ENCODE peak calls at places on chromosomes 6 and 20, in five cellular contexts. C is Jurkat, Clone E6-1; J is thoracic aorta; Q is mucosa of descending colon; A is choroid plexus epithelial cell. B is an unnamed sample.

GRCh38 chr20:45445805-45446562 is 23.6 kb upstream of the WFDC2 start:
- DNase-seq in C (no peak), J (no peak), Q (peak), A (peak), B (peak)

GRCh38 chr6:15336905-15337583 is 91.2 kb downstream of the JARID2 start:
- DNase-seq in C (no peak), J (no peak), Q (no peak), A (no peak), B (no peak)

GRCh38 chr6:163986313-163986712 is 571.8 kb downstream of the QKI start:
- DNase-seq in C (no peak), J (no peak), Q (no peak), A (peak), B (no peak)

GRCh38 chr20:19835533-19836222 is 77.6 kb downstream of the RIN2 start:
- DNase-seq in C (no peak), J (no peak), Q (no peak), A (no peak), B (no peak)

GRCh38 chr6:125302840-125303511 is 1.2 kb upstream of the HDDC2 start:
- DNase-seq in C (peak), J (no peak), Q (no peak), A (peak), B (no peak)

GRCh38 chr6:15351631-15352030 is 105.8 kb downstream of the JARID2 start:
- DNase-seq in C (no peak), J (peak), Q (no peak), A (peak), B (no peak)

GRCh38 chr6:96153775-96154174 is 138.0 kb downstream of the FUT9 start:
- DNase-seq in C (no peak), J (no peak), Q (no peak), A (no peak), B (no peak)

GRCh38 chr6:92559611-92560010 is 859.7 kb downstream of the EPHA7 start:
- DNase-seq in C (no peak), J (no peak), Q (no peak), A (no peak), B (no peak)

GRCh38 chr20:48679011-48679410 is 148.8 kb downstream of the PREX1 start:
- DNase-seq in C (no peak), J (no peak), Q (no peak), A (no peak), B (no peak)

DNA sequence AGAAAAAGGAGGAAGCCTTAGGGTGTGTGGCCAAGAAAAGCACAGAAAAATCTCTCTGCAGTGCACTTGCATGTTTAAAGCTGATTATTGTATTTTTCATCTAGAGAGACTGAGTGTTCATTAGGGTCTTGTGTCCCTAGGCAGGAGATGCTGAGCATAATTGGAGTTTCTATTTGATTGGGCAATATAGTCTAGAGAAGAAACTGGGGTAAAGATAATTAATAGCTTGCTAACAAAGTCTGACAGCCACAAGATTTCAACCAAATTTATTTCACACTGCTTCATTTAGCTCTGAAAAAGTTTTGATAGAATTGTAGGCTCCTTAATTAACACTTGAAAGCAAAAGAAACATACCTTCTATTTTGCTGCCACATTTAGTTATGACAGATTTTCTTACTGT is 2.3 kb downstream of the FLRT3 start:
- DNase-seq in C (no peak), J (no peak), Q (no peak), A (no peak), B (no peak)
- H3K4me3 ChIP-seq in C (no peak), J (no peak), Q (no peak), A (peak), B (no peak)

DNA sequence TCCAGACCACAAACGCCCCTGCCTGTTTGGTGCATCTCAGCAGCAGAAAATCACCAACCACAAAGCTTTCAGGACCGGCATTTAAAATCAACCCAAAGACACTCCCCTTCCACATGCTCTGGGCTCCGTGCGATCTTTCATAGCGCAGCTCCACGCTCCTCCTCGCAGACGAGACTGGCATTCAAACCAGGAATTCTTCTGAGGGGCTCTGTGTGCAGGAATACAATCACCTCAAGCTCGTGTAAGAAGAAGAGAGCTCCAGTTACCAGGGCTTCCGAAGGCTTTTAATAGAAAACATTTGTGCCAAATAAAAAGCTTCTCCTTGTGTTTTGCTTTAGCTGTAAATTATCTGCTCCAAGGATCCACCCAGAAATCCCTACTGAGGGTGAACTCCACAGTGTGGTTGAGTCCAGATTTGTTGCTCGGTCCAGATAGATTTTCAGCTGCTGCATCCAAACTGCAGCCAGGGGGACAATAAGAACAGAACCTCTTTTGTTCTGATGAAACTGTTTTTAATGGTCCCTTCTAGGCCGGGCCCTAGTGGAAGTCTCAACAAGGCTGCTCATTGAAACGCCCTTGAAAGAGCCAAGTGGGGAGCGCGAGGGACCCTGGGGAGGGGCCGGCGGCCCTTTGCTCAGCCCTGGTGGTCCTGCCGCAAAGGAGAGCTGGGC is 16.4 kb upstream of the BMP7 start:
- DNase-seq in C (no peak), J (no peak), Q (no peak), A (no peak), B (no peak)
- H3K4me3 ChIP-seq in C (no peak), J (no peak), Q (no peak), A (no peak), B (no peak)

GRCh38 chr20:38085031-38085430 is 51.5 kb downstream of the RPRD1B start:
- DNase-seq in C (no peak), J (no peak), Q (no peak), A (no peak), B (no peak)
- H3K4me3 ChIP-seq in C (no peak), J (no peak), Q (no peak), A (no peak), B (no peak)

DNA sequence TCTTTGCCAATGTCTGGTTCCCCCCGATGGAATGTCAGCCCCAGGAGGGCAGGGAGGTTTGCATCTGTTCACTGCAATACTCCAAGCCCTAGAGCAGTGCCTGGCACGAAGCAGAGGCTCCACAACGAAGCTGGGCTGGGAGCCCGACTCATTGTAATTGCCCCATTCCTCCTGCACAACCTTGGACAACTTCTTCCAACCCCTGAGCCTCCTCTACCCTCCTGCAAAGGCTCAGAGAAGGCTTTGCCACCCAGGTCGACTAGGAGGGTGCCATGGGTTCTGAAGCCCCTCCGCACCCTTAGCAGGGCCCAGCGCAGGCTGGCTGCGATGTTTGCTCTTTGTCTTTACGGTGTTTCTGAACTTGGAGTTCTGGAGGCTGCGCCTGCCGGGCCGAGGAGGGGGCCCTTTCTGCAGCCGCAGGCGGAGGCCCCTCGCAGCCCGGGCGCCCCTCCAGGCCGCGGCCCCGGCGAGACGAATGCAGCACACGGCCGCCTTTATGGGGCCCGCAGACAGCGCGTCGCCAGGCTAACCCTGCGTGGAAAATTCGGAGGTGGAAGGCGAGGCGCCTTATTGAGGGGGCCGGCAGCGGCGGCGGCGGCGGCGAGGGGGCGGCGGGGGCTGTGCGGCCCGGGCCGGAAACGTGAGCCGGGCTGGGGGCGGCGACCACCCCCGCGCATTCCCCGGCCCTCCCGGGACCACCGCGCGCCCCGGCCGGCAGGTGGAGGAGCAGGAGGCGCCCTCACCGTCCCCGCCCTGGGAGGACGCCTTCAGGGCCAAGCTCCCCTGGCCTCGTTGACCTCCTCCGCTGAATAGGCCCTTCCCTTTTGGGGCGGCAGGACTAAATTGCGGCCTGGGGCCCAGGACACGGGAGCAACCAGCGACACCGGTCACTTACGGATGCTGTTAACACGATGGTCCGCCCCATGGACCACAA is 27.0 kb downstream of the SNAI1 start:
- DNase-seq in C (no peak), J (no peak), Q (no peak), A (no peak), B (no peak)
- H3K4me3 ChIP-seq in C (no peak), J (peak), Q (no peak), A (no peak), B (no peak)

GRCh38 chr20:62732356-62732755 is 23.7 kb downstream of the NTSR1 start:
- DNase-seq in C (no peak), J (no peak), Q (no peak), A (no peak), B (no peak)

GRCh38 chr20:62728028-62728780 is 19.6 kb downstream of the NTSR1 start:
- DNase-seq in C (peak), J (no peak), Q (no peak), A (no peak), B (no peak)

GRCh38 chr20:62732766-62733165 is 24.1 kb downstream of the NTSR1 start:
- DNase-seq in C (no peak), J (no peak), Q (no peak), A (no peak), B (peak)

GRCh38 chr20:62728781-62729300 is 20.2 kb downstream of the NTSR1 start:
- DNase-seq in C (no peak), J (no peak), Q (no peak), A (no peak), B (no peak)

DNA sequence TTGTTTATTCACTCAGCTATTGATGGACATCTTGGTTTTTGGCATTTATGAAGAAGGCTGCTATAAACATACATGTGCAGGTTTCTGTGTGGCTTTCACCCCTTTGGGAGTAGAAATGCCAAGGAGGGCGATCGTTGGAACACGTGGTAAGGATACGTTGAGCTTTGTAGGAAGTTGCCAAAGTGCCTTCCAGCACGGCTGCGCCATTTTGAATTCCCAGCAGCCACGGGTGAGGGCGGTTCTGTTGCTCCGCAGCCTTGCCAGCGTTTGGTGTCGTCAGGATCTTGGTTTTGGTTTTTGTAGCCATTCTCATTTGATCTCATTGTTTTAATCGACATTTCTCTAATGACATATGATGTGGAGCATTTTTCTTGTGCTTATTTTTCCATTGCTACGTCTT is 21.8 kb downstream of the NTSR1 start:
- DNase-seq in C (no peak), J (no peak), Q (no peak), A (no peak), B (no peak)
- H3K4me3 ChIP-seq in C (no peak), J (no peak), Q (no peak), A (no peak), B (no peak)

DNA sequence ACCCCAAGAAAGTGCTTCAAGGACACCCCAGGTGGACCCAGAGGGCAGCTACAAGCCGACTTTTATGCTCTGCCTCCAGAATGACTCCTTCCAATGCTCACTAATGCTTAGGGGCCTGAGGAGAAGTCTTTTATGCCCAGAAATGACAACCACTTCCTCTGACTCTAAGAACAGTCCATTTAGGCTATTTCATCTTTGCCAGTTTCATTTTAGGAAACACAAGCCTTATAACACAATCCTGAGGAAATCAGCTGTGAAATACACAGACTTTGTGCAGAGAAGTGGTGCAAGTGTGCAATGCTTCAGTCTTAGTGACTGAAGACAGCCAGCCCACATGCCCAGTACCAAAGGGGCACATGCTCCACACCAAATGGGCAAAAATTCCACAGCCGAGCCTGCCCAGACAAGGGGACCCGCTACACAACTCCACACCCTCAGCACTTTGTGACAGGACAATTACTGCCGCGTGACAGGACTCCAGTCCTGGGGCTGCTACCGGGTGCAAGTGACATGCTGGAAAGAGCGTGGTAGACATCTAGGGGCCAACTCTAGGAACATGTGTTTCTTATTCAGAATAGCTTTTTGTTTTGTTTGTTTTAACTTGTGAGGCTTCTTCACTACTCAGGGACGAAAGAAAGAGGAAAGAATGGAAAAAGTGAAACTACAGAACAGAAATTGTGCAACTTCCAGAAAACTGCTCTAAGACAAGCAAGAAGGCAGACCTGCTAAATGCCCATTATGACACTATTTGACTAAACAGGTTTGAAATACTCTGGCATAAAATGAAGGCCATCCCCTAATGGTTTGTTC is 28.2 kb upstream of the PLAGL1 start:
- DNase-seq in C (no peak), J (no peak), Q (peak), A (peak), B (peak)
- H3K4me3 ChIP-seq in C (no peak), J (peak), Q (no peak), A (peak), B (peak)

GRCh38 chr6:149939909-149940672 is 1.7 kb upstream of the ULBP2 start:
- DNase-seq in C (no peak), J (no peak), Q (no peak), A (no peak), B (peak)

GRCh38 chr6:149941583-149942460 is at the start of gene ULBP2:
- DNase-seq in C (peak), J (peak), Q (peak), A (peak), B (peak)

GRCh38 chr6:149940673-149940984 is 1.2 kb upstream of the ULBP2 start:
- DNase-seq in C (no peak), J (no peak), Q (no peak), A (no peak), B (no peak)

GRCh38 chr6:149936743-149937142 is 5.1 kb upstream of the ULBP2 start:
- DNase-seq in C (no peak), J (no peak), Q (no peak), A (no peak), B (no peak)

DNA sequence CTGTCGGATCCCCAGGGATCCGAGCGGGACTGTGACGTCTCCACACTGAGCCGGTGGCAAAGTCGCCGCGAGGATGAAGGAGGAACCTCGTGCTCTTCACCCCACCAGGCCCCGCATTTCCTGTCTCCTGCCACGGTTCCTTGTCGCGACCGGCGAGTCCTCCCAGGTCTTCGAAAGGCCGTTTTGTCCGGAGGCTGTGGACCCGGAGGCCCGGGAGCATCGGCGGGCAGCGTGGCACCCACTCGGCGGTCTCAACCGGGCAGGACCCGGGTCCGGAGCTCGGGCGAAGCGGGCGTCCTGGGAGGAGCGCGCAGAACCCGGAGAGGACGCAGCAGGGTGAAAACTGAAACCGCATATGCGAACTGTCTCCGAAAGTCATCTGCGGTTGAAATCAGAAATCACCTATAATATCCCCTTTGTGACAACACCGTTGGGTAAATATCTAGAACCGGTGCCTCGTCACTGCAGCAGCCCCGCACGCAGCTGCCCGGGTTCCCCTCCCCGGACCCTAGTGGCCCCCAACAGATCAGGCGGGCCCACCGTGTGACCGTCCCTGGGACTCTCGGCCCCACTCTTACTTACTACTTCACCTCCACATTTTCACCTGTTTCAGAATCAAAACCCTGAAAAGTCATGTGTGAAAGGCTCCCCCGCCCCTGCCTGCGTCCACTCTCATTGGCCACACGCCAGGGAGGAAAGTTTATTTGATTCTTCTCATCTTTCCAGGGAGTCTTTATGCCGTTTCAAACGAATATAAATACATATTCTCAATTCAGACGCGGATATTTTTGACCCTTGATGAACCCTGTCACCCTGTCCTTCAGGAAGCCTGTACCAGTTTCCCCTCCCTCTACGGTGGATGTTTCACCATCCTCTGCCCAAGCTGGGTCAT is 3.0 kb upstream of the ULBP2 start:
- DNase-seq in C (no peak), J (no peak), Q (no peak), A (peak), B (no peak)
- H3K4me3 ChIP-seq in C (peak), J (peak), Q (no peak), A (peak), B (peak)

GRCh38 chr6:134873500-134874388 is 76.2 kb downstream of the ALDH8A1 start:
- DNase-seq in C (no peak), J (no peak), Q (peak), A (no peak), B (peak)
- H3K4me3 ChIP-seq in C (no peak), J (no peak), Q (no peak), A (no peak), B (no peak)

GRCh38 chr20:38669688-38670087 is 54.6 kb upstream of the SLC32A1 start:
- DNase-seq in C (no peak), J (no peak), Q (no peak), A (no peak), B (no peak)
- H3K4me3 ChIP-seq in C (no peak), J (no peak), Q (no peak), A (no peak), B (no peak)

B was measured in Peyer's patch.